ENCODE peak calls at places on chromosome 9, in four cellular contexts. I is kidney epithelial cell, X is WTC11, V is HFFc6. S is an unnamed sample.

GRCh38 chr9:89433826-89434225 is 64.1 kb downstream of the SEMA4D start:
- DNase-seq in X (no peak), V (peak; percentile 20), I (no peak), S (peak; percentile 74)

GRCh38 chr9:85743290-85744128 is 1.8 kb upstream of the AGTPBP1 start:
- DNase-seq in V (peak; percentile 50), I (peak; percentile 84), X (no peak), S (no peak)

GRCh38 chr9:3018691-3019230 is 174.9 kb upstream of the PUM3 start:
- DNase-seq in V (no peak), I (no peak), X (no peak), S (no peak)

GRCh38 chr9:93136011-93136440 is 2.0 kb upstream of the NINJ1 start:
- DNase-seq in V (no peak), I (no peak), X (no peak), S (peak; percentile 54)

GRCh38 chr9:71746753-71747115 is 21.6 kb downstream of the CEMIP2 start:
- DNase-seq in X (no peak), V (no peak), I (no peak), S (no peak)

GRCh38 chr9:15277400-15278137 is 29.4 kb downstream of the TTC39B start:
- DNase-seq in X (no peak), I (no peak), V (peak; percentile 15), S (no peak)

GRCh38 chr9:94870793-94871558 is 144.5 kb downstream of the AOPEP start:
- DNase-seq in V (peak; percentile 86), X (no peak), I (no peak), S (no peak)

GRCh38 chr9:13832451-13832850 is 481.5 kb downstream of the NFIB start:
- DNase-seq in X (no peak), I (no peak), V (no peak), S (no peak)

GRCh38 chr9:131240047-131240921 is 36.0 kb downstream of the FAM78A start:
- DNase-seq in I (no peak), X (no peak), V (no peak), S (no peak)

GRCh38 chr9:4430492-4431261 is 59.6 kb upstream of the SLC1A1 start:
- DNase-seq in X (no peak), V (no peak), I (no peak), S (no peak)

GRCh38 chr9:5798581-5798980 is 34.3 kb downstream of the ERMP1 start:
- DNase-seq in I (no peak), X (no peak), V (no peak), S (no peak)

GRCh38 chr9:5515261-5515650 is 4.9 kb downstream of the PDCD1LG2 start:
- DNase-seq in V (no peak), X (no peak), I (no peak), S (no peak)